ENCODE peak calls at places on chromosomes 16 and 17, in eight cellular contexts. O is fibroblast of pulmonary artery; W is lower lobe of right lung; T is activated T-helper 9 cell treated with anti-CD3 and anti-CD28 coated beads, Interleukin-2, amount 50 U/mL, for 16 hours; U is substantia nigra; Z is cardiac muscle cell; H is IMR-90; Q is activated CD4-positive, alpha-beta T cell treated with anti-CD3 and anti-CD28 coated beads, Interleukin-2, amount 50 U/mL, for 1 hour. J is an unnamed sample.

GRCh38 chr16:15729152-15729551 is 79.1 kb downstream of the NDE1 start:
- DNase-seq in O (no peak), W (no peak), T (no peak), U (no peak), Z (no peak), H (no peak), Q (no peak), J (no peak)

GRCh38 chr17:68428498-68429172 is 28.7 kb downstream of the WIPI1 start:
- DNase-seq in O (no peak), W (no peak), T (no peak), U (no peak), Z (no peak), H (no peak), Q (no peak), J (no peak)

GRCh38 chr17:51667722-51668083 is 407.4 kb downstream of the UTP18 start:
- DNase-seq in O (no peak), W (no peak), T (no peak), U (no peak), Z (no peak), H (no peak), Q (no peak), J (no peak)

GRCh38 chr16:57266531-57267268 is 17.8 kb downstream of the PLLP start:
- DNase-seq in O (no peak), W (no peak), T (no peak), U (no peak), Z (no peak), H (no peak), Q (peak), J (no peak)

GRCh38 chr16:66590322-66590721 is 11.1 kb downstream of the CMTM2 start:
- DNase-seq in O (no peak), W (no peak), T (no peak), U (no peak), Z (no peak), H (no peak), Q (no peak), J (no peak)

GRCh38 chr17:39751637-39752036 is 13.9 kb downstream of the GRB7 start:
- DNase-seq in O (no peak), W (no peak), T (no peak), U (no peak), Z (no peak), H (no peak), Q (no peak), J (no peak)

GRCh38 chr17:13437966-13438779 is 163.6 kb downstream of the HS3ST3A1 start:
- DNase-seq in O (no peak), W (no peak), T (no peak), U (no peak), Z (no peak), H (no peak), Q (no peak), J (peak)

GRCh38 chr17:64920419-64921172 is 1.3 kb upstream of the LRRC37A3 start:
- DNase-seq in O (no peak), W (no peak), T (no peak), U (no peak), Z (no peak), H (no peak), Q (no peak), J (no peak)

GRCh38 chr17:74768069-74768762 is 7.9 kb downstream of the NAT9 start:
- DNase-seq in O (peak), W (no peak), T (no peak), U (no peak), Z (no peak), H (peak), Q (no peak), J (peak)

GRCh38 chr17:58344047-58344790 is 7.8 kb downstream of the SUPT4H1 start:
- DNase-seq in O (peak), W (no peak), T (peak), U (no peak), Z (no peak), H (no peak), Q (peak), J (peak)

GRCh38 chr16:48109496-48109895 is 46.3 kb downstream of the ABCC12 start:
- DNase-seq in O (no peak), W (no peak), T (no peak), U (no peak), Z (no peak), H (no peak), Q (no peak), J (no peak)

GRCh38 chr17:17518019-17518418 is 21.8 kb upstream of the RASD1 start:
- DNase-seq in O (no peak), W (no peak), T (no peak), U (no peak), Z (no peak), H (no peak), Q (no peak), J (no peak)